ENCODE peak calls at places on chromosomes 3 and 15, in eight cellular contexts. One of them, this sample, is unnamed.

GRCh38 chr15:101114610-101115009 is 137.2 kb downstream of the CHSY1 start:
- DNase-seq in heart left ventricle: no peak
- DNase-seq in CD8-positive, alpha-beta memory T cell: no peak
- DNase-seq in mesendoderm: no peak
- DNase-seq in H9: peak
- DNase-seq in GM23248: no peak
- DNase-seq in caudate nucleus: no peak
- DNase-seq in PC-9: no peak
- DNase-seq in this sample: no peak

GRCh38 chr3:34108976-34109375 is 310.5 kb downstream of the PDCD6IP start:
- DNase-seq in heart left ventricle: no peak
- DNase-seq in GM23248: no peak
- DNase-seq in H9: no peak
- DNase-seq in mesendoderm: no peak
- DNase-seq in caudate nucleus: no peak
- DNase-seq in CD8-positive, alpha-beta memory T cell: no peak
- DNase-seq in PC-9: no peak
- DNase-seq in this sample: no peak

GRCh38 chr15:73174171-73174570 is 121.9 kb downstream of the NEO1 start:
- DNase-seq in CD8-positive, alpha-beta memory T cell: no peak
- DNase-seq in mesendoderm: no peak
- DNase-seq in heart left ventricle: no peak
- DNase-seq in H9: no peak
- DNase-seq in GM23248: no peak
- DNase-seq in PC-9: no peak
- DNase-seq in caudate nucleus: no peak
- DNase-seq in this sample: no peak

GRCh38 chr3:191328963-191329653 is at the start of gene CCDC50:
- DNase-seq in caudate nucleus: peak
- DNase-seq in heart left ventricle: peak
- DNase-seq in H9: peak
- DNase-seq in CD8-positive, alpha-beta memory T cell: peak
- DNase-seq in GM23248: peak
- DNase-seq in PC-9: peak
- DNase-seq in mesendoderm: peak
- DNase-seq in this sample: peak

GRCh38 chr3:149245738-149246451 is 24.3 kb upstream of the CP start:
- DNase-seq in heart left ventricle: no peak
- DNase-seq in caudate nucleus: no peak
- DNase-seq in CD8-positive, alpha-beta memory T cell: no peak
- DNase-seq in PC-9: no peak
- DNase-seq in GM23248: peak
- DNase-seq in H9: no peak
- DNase-seq in mesendoderm: no peak
- DNase-seq in this sample: no peak

GRCh38 chr3:106711650-106712049 is 665.6 kb upstream of the CCDC54 start:
- DNase-seq in CD8-positive, alpha-beta memory T cell: no peak
- DNase-seq in heart left ventricle: no peak
- DNase-seq in caudate nucleus: no peak
- DNase-seq in H9: no peak
- DNase-seq in PC-9: no peak
- DNase-seq in mesendoderm: no peak
- DNase-seq in GM23248: peak
- DNase-seq in this sample: no peak

GRCh38 chr3:41116851-41117250 is 82.5 kb upstream of the CTNNB1 start:
- DNase-seq in PC-9: no peak
- DNase-seq in CD8-positive, alpha-beta memory T cell: no peak
- DNase-seq in heart left ventricle: no peak
- DNase-seq in mesendoderm: no peak
- DNase-seq in caudate nucleus: no peak
- DNase-seq in H9: no peak
- DNase-seq in GM23248: no peak
- DNase-seq in this sample: no peak

GRCh38 chr3:98980915-98981596 is 79.6 kb upstream of the DCBLD2 start:
- DNase-seq in PC-9: no peak
- DNase-seq in mesendoderm: peak
- DNase-seq in CD8-positive, alpha-beta memory T cell: no peak
- DNase-seq in heart left ventricle: no peak
- DNase-seq in GM23248: peak
- DNase-seq in H9: no peak
- DNase-seq in caudate nucleus: no peak
- DNase-seq in this sample: no peak

GRCh38 chr3:175431396-175431795 is 572.3 kb downstream of the NAALADL2 start:
- DNase-seq in caudate nucleus: no peak
- DNase-seq in GM23248: no peak
- DNase-seq in CD8-positive, alpha-beta memory T cell: no peak
- DNase-seq in mesendoderm: no peak
- DNase-seq in PC-9: no peak
- DNase-seq in heart left ventricle: no peak
- DNase-seq in H9: no peak
- DNase-seq in this sample: no peak

GRCh38 chr3:128372707-128373533 is 93.8 kb downstream of the DNAJB8 start:
- DNase-seq in heart left ventricle: no peak
- DNase-seq in caudate nucleus: no peak
- DNase-seq in CD8-positive, alpha-beta memory T cell: no peak
- DNase-seq in GM23248: no peak
- DNase-seq in mesendoderm: no peak
- DNase-seq in PC-9: no peak
- DNase-seq in H9: no peak
- DNase-seq in this sample: no peak

GRCh38 chr15:95629503-95630168 is 700.9 kb upstream of the NR2F2 start:
- DNase-seq in PC-9: no peak
- DNase-seq in caudate nucleus: no peak
- DNase-seq in CD8-positive, alpha-beta memory T cell: no peak
- DNase-seq in GM23248: no peak
- DNase-seq in H9: no peak
- DNase-seq in heart left ventricle: no peak
- DNase-seq in mesendoderm: no peak
- DNase-seq in this sample: no peak

GRCh38 chr3:169886671-169887070 is 16.9 kb upstream of the LRRC31 start:
- DNase-seq in CD8-positive, alpha-beta memory T cell: no peak
- DNase-seq in mesendoderm: no peak
- DNase-seq in PC-9: no peak
- DNase-seq in GM23248: peak
- DNase-seq in caudate nucleus: peak
- DNase-seq in heart left ventricle: peak
- DNase-seq in H9: no peak
- DNase-seq in this sample: peak

GRCh38 chr3:129836381-129837056 is 57.0 kb downstream of the TMCC1 start:
- DNase-seq in caudate nucleus: no peak
- DNase-seq in heart left ventricle: no peak
- DNase-seq in H9: no peak
- DNase-seq in PC-9: no peak
- DNase-seq in CD8-positive, alpha-beta memory T cell: no peak
- DNase-seq in mesendoderm: peak
- DNase-seq in GM23248: peak
- DNase-seq in this sample: no peak

GRCh38 chr15:63611217-63611616 is 14.0 kb downstream of the FBXL22 start:
- DNase-seq in heart left ventricle: no peak
- DNase-seq in mesendoderm: no peak
- DNase-seq in GM23248: no peak
- DNase-seq in H9: no peak
- DNase-seq in CD8-positive, alpha-beta memory T cell: no peak
- DNase-seq in caudate nucleus: no peak
- DNase-seq in PC-9: no peak
- DNase-seq in this sample: no peak

GRCh38 chr3:23199649-23200048 is 3.5 kb upstream of the UBE2E2 start:
- DNase-seq in caudate nucleus: no peak
- DNase-seq in H9: no peak
- DNase-seq in CD8-positive, alpha-beta memory T cell: no peak
- DNase-seq in PC-9: no peak
- DNase-seq in heart left ventricle: no peak
- DNase-seq in mesendoderm: peak
- DNase-seq in GM23248: no peak
- DNase-seq in this sample: no peak

GRCh38 chr15:41291065-41291631 is 41.2 kb downstream of the OIP5 start:
- DNase-seq in CD8-positive, alpha-beta memory T cell: no peak
- DNase-seq in caudate nucleus: no peak
- DNase-seq in heart left ventricle: no peak
- DNase-seq in H9: no peak
- DNase-seq in GM23248: no peak
- DNase-seq in mesendoderm: no peak
- DNase-seq in PC-9: no peak
- DNase-seq in this sample: no peak

GRCh38 chr15:39133201-39133600 is 447.7 kb upstream of the THBS1 start:
- DNase-seq in PC-9: peak
- DNase-seq in H9: no peak
- DNase-seq in mesendoderm: no peak
- DNase-seq in GM23248: peak
- DNase-seq in CD8-positive, alpha-beta memory T cell: no peak
- DNase-seq in heart left ventricle: no peak
- DNase-seq in caudate nucleus: no peak
- DNase-seq in this sample: no peak

GRCh38 chr3:67819447-67819846 is 165.0 kb upstream of the SUCLG2 start:
- DNase-seq in CD8-positive, alpha-beta memory T cell: no peak
- DNase-seq in GM23248: no peak
- DNase-seq in PC-9: no peak
- DNase-seq in caudate nucleus: no peak
- DNase-seq in H9: peak
- DNase-seq in mesendoderm: peak
- DNase-seq in heart left ventricle: no peak
- DNase-seq in this sample: no peak

GRCh38 chr15:90343391-90343790 is 8.7 kb upstream of the ZNF774 start:
- DNase-seq in H9: no peak
- DNase-seq in caudate nucleus: no peak
- DNase-seq in PC-9: no peak
- DNase-seq in GM23248: peak
- DNase-seq in mesendoderm: no peak
- DNase-seq in CD8-positive, alpha-beta memory T cell: no peak
- DNase-seq in heart left ventricle: no peak
- DNase-seq in this sample: no peak

GRCh38 chr15:76108021-76108723 is 48.4 kb downstream of the TMEM266 start:
- DNase-seq in CD8-positive, alpha-beta memory T cell: no peak
- DNase-seq in PC-9: no peak
- DNase-seq in GM23248: no peak
- DNase-seq in caudate nucleus: peak
- DNase-seq in heart left ventricle: peak
- DNase-seq in H9: no peak
- DNase-seq in mesendoderm: no peak
- DNase-seq in this sample: no peak

GRCh38 chr3:178325330-178325729 is 210.9 kb upstream of the KCNMB2 start:
- DNase-seq in PC-9: no peak
- DNase-seq in mesendoderm: peak
- DNase-seq in GM23248: peak
- DNase-seq in heart left ventricle: no peak
- DNase-seq in H9: no peak
- DNase-seq in CD8-positive, alpha-beta memory T cell: no peak
- DNase-seq in caudate nucleus: no peak
- DNase-seq in this sample: no peak

DNA sequence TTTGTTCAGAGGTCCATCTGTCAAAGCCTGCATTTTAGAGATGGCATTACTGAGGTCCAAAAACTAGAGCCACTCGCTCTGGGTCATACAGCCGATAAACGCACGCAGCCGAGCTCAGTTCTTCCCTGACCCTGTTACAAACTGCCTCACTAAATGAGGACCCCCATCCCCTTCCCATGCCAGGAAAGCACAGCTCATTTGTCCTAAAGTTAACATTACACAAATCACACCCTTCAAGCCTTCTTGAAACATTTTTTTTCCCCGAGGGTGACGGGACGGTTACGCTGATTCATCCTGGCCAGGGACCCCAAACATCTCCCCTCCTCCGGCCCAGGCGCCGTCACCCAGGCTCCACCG is 832 bp upstream of the CMTM8 start:
- DNase-seq in CD8-positive, alpha-beta memory T cell: no peak
- DNase-seq in caudate nucleus: no peak
- DNase-seq in mesendoderm: no peak
- DNase-seq in PC-9: no peak
- DNase-seq in GM23248: no peak
- DNase-seq in heart left ventricle: no peak
- DNase-seq in H9: no peak
- DNase-seq in this sample: no peak
- H3K27ac ChIP-seq in CD8-positive, alpha-beta memory T cell: no peak
- H3K27ac ChIP-seq in caudate nucleus: peak
- H3K27ac ChIP-seq in mesendoderm: no peak
- H3K27ac ChIP-seq in PC-9: no peak
- H3K27ac ChIP-seq in GM23248: no peak
- H3K27ac ChIP-seq in heart left ventricle: peak
- H3K27ac ChIP-seq in H9: no peak
- H3K27ac ChIP-seq in this sample: no peak

DNA sequence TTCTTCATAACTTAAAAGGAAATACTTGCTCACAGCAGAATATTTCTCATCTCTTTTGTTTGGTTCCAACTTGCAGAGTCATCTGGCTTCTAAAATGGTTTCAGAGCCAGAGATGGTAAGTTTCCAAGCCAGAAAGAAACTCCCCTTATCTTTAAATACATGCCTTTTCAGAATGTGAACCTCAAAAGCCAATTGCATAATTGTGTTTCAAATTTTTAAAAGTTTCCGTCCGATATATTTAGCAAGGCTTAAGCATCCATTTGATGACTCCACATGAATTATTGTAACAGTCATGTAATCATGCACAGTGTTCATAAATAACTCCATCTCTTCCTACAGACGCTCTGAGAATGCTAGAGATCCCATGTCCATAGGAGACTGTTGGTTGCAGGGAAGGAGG is 40.6 kb upstream of the C3orf80 start:
- DNase-seq in mesendoderm: no peak
- DNase-seq in caudate nucleus: no peak
- DNase-seq in H9: no peak
- DNase-seq in GM23248: peak
- DNase-seq in PC-9: no peak
- DNase-seq in CD8-positive, alpha-beta memory T cell: no peak
- DNase-seq in heart left ventricle: no peak
- DNase-seq in this sample: no peak
- H3K27ac ChIP-seq in mesendoderm: no peak
- H3K27ac ChIP-seq in caudate nucleus: no peak
- H3K27ac ChIP-seq in H9: no peak
- H3K27ac ChIP-seq in GM23248: peak
- H3K27ac ChIP-seq in PC-9: no peak
- H3K27ac ChIP-seq in CD8-positive, alpha-beta memory T cell: no peak
- H3K27ac ChIP-seq in heart left ventricle: no peak
- H3K27ac ChIP-seq in this sample: no peak

GRCh38 chr15:34084086-34084485 is 17.6 kb downstream of the EMC7 start:
- DNase-seq in PC-9: no peak
- DNase-seq in heart left ventricle: no peak
- DNase-seq in CD8-positive, alpha-beta memory T cell: no peak
- DNase-seq in caudate nucleus: no peak
- DNase-seq in mesendoderm: no peak
- DNase-seq in GM23248: peak
- DNase-seq in H9: no peak
- DNase-seq in this sample: peak
- H3K27ac ChIP-seq in PC-9: no peak
- H3K27ac ChIP-seq in heart left ventricle: no peak
- H3K27ac ChIP-seq in CD8-positive, alpha-beta memory T cell: no peak
- H3K27ac ChIP-seq in caudate nucleus: no peak
- H3K27ac ChIP-seq in mesendoderm: no peak
- H3K27ac ChIP-seq in GM23248: peak
- H3K27ac ChIP-seq in H9: no peak
- H3K27ac ChIP-seq in this sample: no peak

DNA sequence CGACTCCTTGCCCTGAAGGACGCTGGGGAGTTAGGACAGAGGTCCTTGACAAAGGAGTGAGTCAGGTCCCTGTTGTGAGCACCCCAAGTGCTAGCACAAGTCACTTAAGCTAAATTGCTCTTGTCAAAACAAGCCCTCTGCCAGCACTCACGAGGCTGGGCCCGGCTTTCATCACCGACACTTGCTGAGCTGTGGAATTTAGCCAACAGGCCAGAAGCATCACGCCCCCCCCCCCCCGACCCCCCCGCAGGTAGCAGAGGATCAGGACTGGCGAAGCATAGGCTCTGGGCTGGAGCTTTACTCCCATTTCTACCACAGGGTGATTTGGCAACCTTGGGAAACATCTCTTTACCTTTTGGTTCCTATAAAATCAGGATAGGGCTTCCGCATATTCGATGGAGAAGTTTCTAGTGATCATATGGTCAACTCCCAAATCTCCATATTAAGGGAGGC is 75.3 kb downstream of the ADCY5 start:
- DNase-seq in CD8-positive, alpha-beta memory T cell: no peak
- DNase-seq in PC-9: no peak
- DNase-seq in H9: no peak
- DNase-seq in heart left ventricle: peak
- DNase-seq in GM23248: no peak
- DNase-seq in caudate nucleus: no peak
- DNase-seq in mesendoderm: no peak
- DNase-seq in this sample: no peak
- H3K27ac ChIP-seq in CD8-positive, alpha-beta memory T cell: no peak
- H3K27ac ChIP-seq in PC-9: no peak
- H3K27ac ChIP-seq in H9: no peak
- H3K27ac ChIP-seq in heart left ventricle: peak
- H3K27ac ChIP-seq in GM23248: no peak
- H3K27ac ChIP-seq in caudate nucleus: peak
- H3K27ac ChIP-seq in mesendoderm: no peak
- H3K27ac ChIP-seq in this sample: no peak